ENCODE peak calls at places on chromosome 20, in nine cellular contexts. S is WERI-Rb-1, T is T-helper 2 cell, R is Karpas-422, K is activated B cell treated with CpG ODN at 0.5 μM for 24 hours, P is RCC 7860, A is NCI-H2171 treated with DMSO at 0.1 percent for 48 hours, Z is HuH-7.5, J is IMR-90. N is an unnamed sample.

GRCh38 chr20:22559711-22560305 is 24.6 kb downstream of the FOXA2 start:
- DNase-seq in S (no peak), T (no peak), R (no peak), K (no peak), P (no peak), A (no peak), Z (no peak), J (no peak), N (no peak)

GRCh38 chr20:48956052-48956451 is 34.5 kb downstream of the ARFGEF2 start:
- DNase-seq in S (no peak), T (no peak), R (no peak), K (no peak), P (no peak), A (no peak), Z (no peak), J (no peak), N (no peak)

GRCh38 chr20:51763965-51764602 is 4.1 kb downstream of the ATP9A start:
- DNase-seq in S (no peak), T (no peak), R (no peak), K (no peak), P (no peak), A (no peak), Z (no peak), J (peak), N (no peak)

GRCh38 chr20:59431014-59431413 is 130.6 kb downstream of the EDN3 start:
- DNase-seq in S (no peak), T (no peak), R (no peak), K (no peak), P (no peak), A (no peak), Z (no peak), J (no peak), N (no peak)

GRCh38 chr20:32332614-32333013 is 25.5 kb upstream of the ASXL1 start:
- DNase-seq in S (no peak), T (no peak), R (no peak), K (no peak), P (no peak), A (no peak), Z (no peak), J (peak), N (no peak)

GRCh38 chr20:24650091-24650490 is 180.7 kb downstream of the SYNDIG1 start:
- DNase-seq in S (no peak), T (no peak), R (no peak), K (no peak), P (no peak), A (no peak), Z (no peak), J (peak), N (no peak)

GRCh38 chr20:39004508-39004907 is 42.4 kb downstream of the DHX35 start:
- DNase-seq in S (no peak), T (no peak), R (no peak), K (no peak), P (no peak), A (peak), Z (no peak), J (no peak), N (no peak)

GRCh38 chr20:3871549-3872265 is 17.5 kb upstream of the PANK2 start:
- DNase-seq in S (peak), T (no peak), R (no peak), K (no peak), P (no peak), A (no peak), Z (no peak), J (no peak), N (no peak)

GRCh38 chr20:47016068-47016664 is 121.5 kb downstream of the EYA2 start:
- DNase-seq in S (no peak), T (no peak), R (no peak), K (no peak), P (no peak), A (no peak), Z (no peak), J (no peak), N (no peak)

GRCh38 chr20:44491635-44492395 is 16.1 kb downstream of the TTPAL start:
- DNase-seq in S (no peak), T (no peak), R (no peak), K (no peak), P (no peak), A (no peak), Z (no peak), J (peak), N (no peak)

GRCh38 chr20:32484221-32485125 is 100.7 kb downstream of the NOL4L start:
- DNase-seq in S (peak), T (peak), R (no peak), K (peak), P (peak), A (peak), Z (no peak), J (no peak), N (no peak)

GRCh38 chr20:17653835-17654648 is 28.0 kb downstream of the RRBP1 start:
- DNase-seq in S (no peak), T (no peak), R (no peak), K (no peak), P (no peak), A (no peak), Z (peak), J (no peak), N (no peak)

GRCh38 chr20:31652917-31653385 is 15.2 kb downstream of the COX4I2 start:
- DNase-seq in S (no peak), T (no peak), R (no peak), K (no peak), P (no peak), A (peak), Z (no peak), J (peak), N (peak)

GRCh38 chr20:62805711-62806382 is 1.2 kb downstream of the OGFR start:
- DNase-seq in S (no peak), T (no peak), R (no peak), K (no peak), P (no peak), A (no peak), Z (peak), J (no peak), N (no peak)

GRCh38 chr20:63854766-63855362 is 6.4 kb upstream of the ABHD16B start:
- DNase-seq in S (peak), T (no peak), R (no peak), K (no peak), P (no peak), A (no peak), Z (peak), J (no peak), N (no peak)

GRCh38 chr20:44180814-44181213 is 6.2 kb downstream of the JPH2 start:
- DNase-seq in S (peak), T (no peak), R (no peak), K (no peak), P (no peak), A (no peak), Z (no peak), J (peak), N (no peak)

GRCh38 chr20:41005361-41005729 is 23.3 kb upstream of the TOP1 start:
- DNase-seq in S (no peak), T (no peak), R (no peak), K (no peak), P (peak), A (peak), Z (no peak), J (peak), N (no peak)

GRCh38 chr20:37907677-37908397 is 4.9 kb downstream of the VSTM2L start:
- DNase-seq in S (peak), T (no peak), R (no peak), K (no peak), P (peak), A (peak), Z (no peak), J (peak), N (no peak)

GRCh38 chr20:57528148-57528547 is 3.2 kb upstream of the CTCFL start:
- DNase-seq in S (no peak), T (no peak), R (no peak), K (no peak), P (no peak), A (no peak), Z (no peak), J (no peak), N (no peak)

GRCh38 chr20:38114353-38114791 is 50.7 kb downstream of the TGM2 start:
- DNase-seq in S (no peak), T (no peak), R (no peak), K (no peak), P (peak), A (no peak), Z (no peak), J (peak), N (no peak)

GRCh38 chr20:37901667-37902503 is 1.0 kb upstream of the VSTM2L start:
- DNase-seq in S (peak), T (no peak), R (peak), K (peak), P (peak), A (peak), Z (peak), J (peak), N (peak)

GRCh38 chr20:4835244-4836177 is 113.8 kb downstream of the PRND start:
- DNase-seq in S (no peak), T (no peak), R (no peak), K (no peak), P (no peak), A (no peak), Z (no peak), J (no peak), N (no peak)

GRCh38 chr20:17969884-17970409 is 1.1 kb downstream of the MGME1 start:
- DNase-seq in S (no peak), T (no peak), R (peak), K (peak), P (peak), A (no peak), Z (peak), J (peak), N (no peak)

GRCh38 chr20:13009682-13010406 is 1.1 kb downstream of the SPTLC3 start:
- DNase-seq in S (no peak), T (no peak), R (peak), K (no peak), P (peak), A (no peak), Z (no peak), J (peak), N (no peak)

GRCh38 chr20:35297153-35297552 is 4.9 kb upstream of the FAM83C start:
- DNase-seq in S (no peak), T (no peak), R (no peak), K (no peak), P (no peak), A (no peak), Z (no peak), J (no peak), N (no peak)

GRCh38 chr20:63552481-63553249 is 1.3 kb upstream of the FNDC11 start:
- DNase-seq in S (peak), T (no peak), R (peak), K (no peak), P (no peak), A (peak), Z (no peak), J (no peak), N (no peak)

GRCh38 chr20:17969276-17969883 is 562 bp downstream of the MGME1 start:
- DNase-seq in S (peak), T (peak), R (peak), K (no peak), P (no peak), A (peak), Z (peak), J (no peak), N (no peak)

GRCh38 chr20:63361507-63362425 is 617 bp upstream of the CHRNA4 start:
- DNase-seq in S (no peak), T (no peak), R (no peak), K (no peak), P (no peak), A (peak), Z (no peak), J (no peak), N (no peak)

GRCh38 chr20:51610111-51610510 is 67.6 kb upstream of the NFATC2 start:
- DNase-seq in S (no peak), T (no peak), R (no peak), K (no peak), P (no peak), A (no peak), Z (no peak), J (no peak), N (no peak)

GRCh38 chr20:56628873-56629463 is at the start of gene TFAP2C:
- DNase-seq in S (peak), T (no peak), R (no peak), K (no peak), P (no peak), A (peak), Z (peak), J (no peak), N (no peak)